ENCODE peak calls at places on chromosomes 1 and 21, in ten cellular contexts. U, G, S, I, Q, N, L, T, V and J are unnamed samples.

GRCh38 chr1:52727114-52727586 is 897 bp downstream of the ZYG11B start:
- DNase-seq in U (no peak), G (no peak), S (no peak), I (peak; percentile 36), Q (peak; percentile 25), N (no peak), L (no peak), T (no peak), V (peak; percentile 9), J (peak; percentile 15)

GRCh38 chr21:39630827-39631226 is 18.1 kb downstream of the B3GALT5 start:
- DNase-seq in U (no peak), G (no peak), S (peak; percentile 50), I (no peak), Q (no peak), N (no peak), L (no peak), T (no peak), V (no peak), J (no peak)

GRCh38 chr1:247924868-247925267 is at the start of gene OR2AJ1:
- DNase-seq in U (no peak), G (no peak), S (no peak), I (no peak), Q (no peak), N (no peak), L (no peak), T (no peak), V (no peak), J (no peak)

GRCh38 chr1:67814121-67814772 is 19.0 kb downstream of the GNG12 start:
- DNase-seq in U (no peak), G (no peak), S (no peak), I (no peak), Q (no peak), N (no peak), L (no peak), T (no peak), V (no peak), J (no peak)

GRCh38 chr21:43681650-43682049 is 22.3 kb downstream of the RRP1B start:
- DNase-seq in U (no peak), G (no peak), S (peak; percentile 15), I (no peak), Q (no peak), N (no peak), L (no peak), T (no peak), V (no peak), J (no peak)

GRCh38 chr1:27832762-27833161 is 2.2 kb downstream of the PPP1R8 start:
- DNase-seq in U (no peak), G (no peak), S (peak; percentile 85), I (no peak), Q (no peak), N (no peak), L (no peak), T (no peak), V (no peak), J (no peak)

GRCh38 chr1:20551945-20552727 is at the start of gene FAM43B:
- DNase-seq in U (no peak), G (no peak), S (peak; percentile 58), I (peak; percentile 91), Q (no peak), N (peak; percentile 20), L (peak; percentile 12), T (peak; percentile 53), V (peak; percentile 66), J (peak; percentile 22)

GRCh38 chr21:33318087-33318486 is 6.7 kb upstream of the IFNAR1 start:
- DNase-seq in U (no peak), G (no peak), S (no peak), I (no peak), Q (no peak), N (no peak), L (no peak), T (no peak), V (no peak), J (no peak)

GRCh38 chr1:42684139-42684538 is 1.9 kb downstream of the YBX1 start:
- DNase-seq in U (no peak), G (no peak), S (peak; percentile 19), I (no peak), Q (no peak), N (no peak), L (no peak), T (no peak), V (no peak), J (peak; percentile 30)

GRCh38 chr1:67850611-67851075 is 17.4 kb upstream of the GNG12 start:
- DNase-seq in U (no peak), G (no peak), S (peak; percentile 92), I (peak; percentile 74), Q (no peak), N (peak; percentile 75), L (no peak), T (no peak), V (peak; percentile 33), J (no peak)

GRCh38 chr21:46418265-46418946 is 40.3 kb upstream of the DIP2A start:
- DNase-seq in U (no peak), G (no peak), S (no peak), I (peak; percentile 26), Q (no peak), N (no peak), L (no peak), T (no peak), V (no peak), J (no peak)

GRCh38 chr21:34771512-34772028 is 102.8 kb downstream of the CLIC6 start:
- DNase-seq in U (no peak), G (no peak), S (peak; percentile 69), I (no peak), Q (no peak), N (no peak), L (no peak), T (no peak), V (no peak), J (no peak)

GRCh38 chr1:230077011-230077410 is 10.0 kb downstream of the GALNT2 start:
- DNase-seq in U (no peak), G (no peak), S (no peak), I (no peak), Q (no peak), N (no peak), L (no peak), T (no peak), V (no peak), J (no peak)

GRCh38 chr1:56911098-56911497 is 54.7 kb downstream of the C8B start:
- DNase-seq in U (no peak), G (no peak), S (peak; percentile 46), I (no peak), Q (no peak), N (no peak), L (no peak), T (no peak), V (no peak), J (no peak)

GRCh38 chr21:44846485-44847260 is 26.8 kb downstream of the PTTG1IP start:
- DNase-seq in U (peak; percentile 46), G (peak; percentile 45), S (peak; percentile 64), I (peak; percentile 65), Q (no peak), N (peak; percentile 48), L (no peak), T (peak; percentile 34), V (peak; percentile 3), J (peak; percentile 28)

GRCh38 chr1:22121421-22121911 is 21.4 kb downstream of the WNT4 start:
- DNase-seq in U (no peak), G (no peak), S (no peak), I (no peak), Q (no peak), N (peak; percentile 82), L (peak; percentile 71), T (peak; percentile 31), V (no peak), J (no peak)

GRCh38 chr1:167695150-167695549 is 26.6 kb upstream of the MPZL1 start:
- DNase-seq in U (no peak), G (no peak), S (no peak), I (no peak), Q (no peak), N (no peak), L (no peak), T (no peak), V (no peak), J (no peak)

GRCh38 chr1:98662354-98662665 is 789 bp downstream of the SNX7 start:
- DNase-seq in U (no peak), G (no peak), S (peak; percentile 63), I (no peak), Q (no peak), N (no peak), L (no peak), T (no peak), V (no peak), J (peak; percentile 21)

GRCh38 chr1:187042538-187042937 is 213.8 kb downstream of the PLA2G4A start:
- DNase-seq in U (no peak), G (no peak), S (no peak), I (no peak), Q (no peak), N (no peak), L (no peak), T (no peak), V (no peak), J (no peak)

GRCh38 chr1:161131721-161132409 is 602 bp downstream of the DEDD start:
- DNase-seq in U (no peak), G (peak; percentile 35), S (peak; percentile 40), I (no peak), Q (no peak), N (no peak), L (no peak), T (no peak), V (no peak), J (no peak)

GRCh38 chr1:211932581-211933010 is 102.0 kb upstream of the LPGAT1 start:
- DNase-seq in U (no peak), G (no peak), S (no peak), I (no peak), Q (no peak), N (no peak), L (no peak), T (no peak), V (no peak), J (no peak)

GRCh38 chr1:27099904-27100796 is 54.8 kb downstream of the SLC9A1 start:
- DNase-seq in U (no peak), G (no peak), S (peak; percentile 67), I (peak; percentile 77), Q (no peak), N (no peak), L (peak; percentile 70), T (no peak), V (no peak), J (peak; percentile 67)

GRCh38 chr1:174000274-174000852 is 21.8 kb downstream of the RC3H1 start:
- DNase-seq in U (no peak), G (no peak), S (peak; percentile 56), I (no peak), Q (no peak), N (no peak), L (no peak), T (no peak), V (no peak), J (peak; percentile 21)

GRCh38 chr1:26345718-26346117 is 8.2 kb downstream of the CRYBG2 start:
- DNase-seq in U (no peak), G (no peak), S (no peak), I (no peak), Q (no peak), N (no peak), L (no peak), T (no peak), V (no peak), J (no peak)